ENCODE peak calls at places on chromosomes 1 and 21, in four cellular contexts. U is H9, X is neuronal stem cell, N is mesenchymal stem cell. D is an unnamed sample.

GRCh38 chr1:83810160-83810559 is 188.8 kb downstream of the TTLL7 start:
- DNase-seq in U (no peak), X (no peak), N (no peak), D (no peak)

GRCh38 chr1:67948155-67949075 is 102.0 kb downstream of the DIRAS3 start:
- DNase-seq in U (no peak), X (no peak), N (peak), D (peak)

GRCh38 chr1:8302181-8302681 is 15.7 kb upstream of the SLC45A1 start:
- DNase-seq in U (no peak), X (no peak), N (no peak), D (peak)

GRCh38 chr1:201181726-201182125 is 8.9 kb upstream of the IGFN1 start:
- DNase-seq in U (no peak), X (no peak), N (no peak), D (no peak)

GRCh38 chr1:157574836-157575235 is 22.5 kb upstream of the FCRL5 start:
- DNase-seq in U (no peak), X (no peak), N (no peak), D (no peak)

GRCh38 chr1:40032240-40032891 is 8.2 kb upstream of the CAP1 start:
- DNase-seq in U (peak), X (peak), N (peak), D (peak)

GRCh38 chr1:178634445-178634844 is 90.6 kb upstream of the RALGPS2 start:
- DNase-seq in U (no peak), X (no peak), N (no peak), D (peak)

GRCh38 chr1:241266121-241266520 is 90.9 kb downstream of the RGS7 start:
- DNase-seq in U (no peak), X (no peak), N (no peak), D (no peak)

GRCh38 chr21:15752763-15753407 is 23.1 kb downstream of the USP25 start:
- DNase-seq in U (peak), X (no peak), N (no peak), D (peak)

GRCh38 chr21:26849428-26850115 is 4.4 kb upstream of the ADAMTS1 start:
- DNase-seq in U (no peak), X (peak), N (peak), D (peak)

GRCh38 chr1:228987736-228988506 is 252.6 kb downstream of the RHOU start:
- DNase-seq in U (no peak), X (no peak), N (no peak), D (no peak)

GRCh38 chr1:175862418-175862817 is 119.0 kb upstream of the TNR start:
- DNase-seq in U (no peak), X (no peak), N (no peak), D (no peak)
- H2BK12ac ChIP-seq in U (peak), X (no peak), N (no peak), D (no peak)

DNA sequence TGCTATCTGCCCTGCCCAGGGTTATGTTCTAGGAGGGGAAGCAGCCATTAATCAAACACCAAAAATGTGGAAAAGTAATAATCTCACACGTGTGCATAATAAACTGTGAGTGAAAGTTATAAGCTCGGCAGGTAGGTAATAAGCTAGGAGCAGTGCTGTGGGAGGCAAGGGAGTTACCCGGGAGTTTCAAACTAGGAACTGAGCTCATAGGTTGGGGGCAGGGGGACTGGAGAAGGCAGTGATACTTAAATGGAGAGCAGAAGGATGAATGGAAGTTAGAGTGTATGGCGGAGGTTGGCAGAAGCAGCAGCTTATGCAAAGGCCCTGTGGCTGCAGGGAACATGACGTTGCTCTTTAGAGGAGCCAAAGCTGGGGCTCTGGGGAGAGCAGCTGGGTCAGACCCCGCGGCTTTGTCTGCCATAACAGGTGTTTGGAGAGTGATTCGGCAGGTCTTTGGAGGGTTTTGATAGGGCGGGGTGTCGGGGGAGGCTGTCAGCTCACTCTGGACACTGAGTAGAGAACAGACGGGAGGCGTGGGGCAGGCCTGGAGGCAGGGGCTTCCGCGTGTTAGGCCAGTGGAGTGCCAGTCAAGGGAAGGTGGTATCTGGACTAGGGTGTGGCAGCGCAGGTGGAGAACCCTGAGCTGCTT is 20.0 kb downstream of the PTPRF start:
- DNase-seq in U (no peak), X (no peak), N (no peak), D (no peak)
- H3K9ac ChIP-seq in U (peak), X (peak), N (peak), D (peak)

GRCh38 chr1:20725189-20726106 is 7.1 kb downstream of the SH2D5 start:
- DNase-seq in U (peak), X (no peak), N (peak), D (no peak)
- H2AK5ac ChIP-seq in U (no peak), X (peak), N (no peak), D (no peak)

GRCh38 chr1:196148367-196148970 is 459.8 kb downstream of the KCNT2 start:
- DNase-seq in U (no peak), X (no peak), N (peak), D (no peak)

GRCh38 chr1:196144588-196144987 is 463.7 kb downstream of the KCNT2 start:
- DNase-seq in U (no peak), X (no peak), N (no peak), D (no peak)

GRCh38 chr1:196142111-196142510 is 466.1 kb downstream of the KCNT2 start:
- DNase-seq in U (no peak), X (peak), N (no peak), D (no peak)

GRCh38 chr1:196147530-196147929 is 460.7 kb downstream of the KCNT2 start:
- DNase-seq in U (no peak), X (no peak), N (no peak), D (no peak)

DNA sequence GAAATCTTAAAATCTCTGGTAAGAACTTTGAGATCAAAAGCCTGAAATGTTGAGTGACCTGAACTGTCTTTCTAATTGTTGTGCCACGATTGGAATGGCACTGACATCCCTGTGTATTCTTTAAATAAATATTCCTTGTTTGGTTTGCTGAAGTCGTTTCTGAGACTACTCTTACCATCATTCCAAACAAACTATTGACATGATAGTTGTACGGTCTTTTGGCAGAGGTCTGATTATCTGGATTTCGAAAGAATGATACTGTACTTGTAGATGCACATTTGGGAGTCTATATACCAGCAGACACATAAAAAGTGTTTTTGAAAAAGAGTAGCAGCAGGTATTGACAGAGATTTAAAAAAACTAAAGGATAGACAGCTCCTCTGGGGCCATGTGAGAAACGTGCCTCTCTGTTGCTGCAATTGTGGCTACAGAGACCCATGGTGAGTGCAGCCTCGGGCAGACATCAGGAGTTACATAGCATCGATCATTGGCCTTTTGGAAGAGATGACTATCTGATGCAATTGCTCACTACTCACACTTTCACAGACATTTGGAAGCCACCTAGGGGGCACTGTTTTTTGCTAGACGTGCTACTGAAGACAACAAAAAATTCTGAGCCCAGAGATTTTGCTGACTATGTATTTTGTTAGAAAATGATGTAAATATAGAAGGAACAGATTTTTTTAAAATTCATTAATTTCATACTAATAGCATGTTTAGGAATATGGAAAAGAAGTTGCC is 464.5 kb downstream of the KCNT2 start:
- DNase-seq in U (peak), X (no peak), N (no peak), D (no peak)
- H2BK12ac ChIP-seq in U (no peak), X (no peak), N (no peak), D (no peak)

GRCh38 chr1:15412488-15412800 is 2.8 kb downstream of the EFHD2 start:
- DNase-seq in U (no peak), X (no peak), N (no peak), D (no peak)
- H3K9ac ChIP-seq in U (no peak), X (no peak), N (no peak), D (no peak)

DNA sequence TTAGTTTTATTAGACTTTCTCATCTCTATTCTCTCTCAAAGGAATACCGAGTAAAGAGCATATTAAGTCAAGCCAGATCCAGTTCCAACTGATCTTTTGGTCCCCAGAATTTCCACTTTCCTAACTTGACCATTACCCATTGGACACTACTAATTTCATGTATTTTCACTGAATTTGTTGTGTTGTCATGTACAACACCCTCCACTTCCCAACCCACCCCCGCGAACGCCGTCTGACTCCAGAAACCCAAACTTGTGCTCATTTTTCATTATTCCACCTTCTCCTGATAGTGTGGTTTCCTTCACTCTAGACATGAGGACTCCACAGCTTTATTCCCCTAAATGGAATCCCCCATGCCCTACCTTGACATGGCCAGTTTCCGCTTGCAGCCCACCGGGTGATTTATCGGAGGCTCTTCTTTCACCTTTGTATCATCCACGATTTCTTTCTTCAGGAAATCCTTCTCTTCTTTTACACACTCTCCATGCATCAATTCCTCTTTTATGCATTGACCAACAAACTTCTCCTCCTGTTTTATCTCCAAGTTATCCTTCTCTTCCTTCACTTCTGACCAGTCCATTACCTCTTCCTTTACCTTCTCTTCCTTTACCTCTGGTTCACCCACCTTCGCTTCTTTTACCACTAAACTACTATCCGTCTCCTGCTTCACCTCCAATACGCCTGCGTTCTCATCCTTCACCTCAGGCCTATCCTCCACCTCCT is 805 bp downstream of the ZNHIT6 start:
- DNase-seq in U (no peak), X (no peak), N (peak), D (no peak)
- H2AK5ac ChIP-seq in U (no peak), X (no peak), N (no peak), D (no peak)

GRCh38 chr1:27634982-27635362 is at the start of gene FGR:
- DNase-seq in U (no peak), X (no peak), N (no peak), D (no peak)
- H2BK12ac ChIP-seq in U (no peak), X (no peak), N (no peak), D (no peak)

DNA sequence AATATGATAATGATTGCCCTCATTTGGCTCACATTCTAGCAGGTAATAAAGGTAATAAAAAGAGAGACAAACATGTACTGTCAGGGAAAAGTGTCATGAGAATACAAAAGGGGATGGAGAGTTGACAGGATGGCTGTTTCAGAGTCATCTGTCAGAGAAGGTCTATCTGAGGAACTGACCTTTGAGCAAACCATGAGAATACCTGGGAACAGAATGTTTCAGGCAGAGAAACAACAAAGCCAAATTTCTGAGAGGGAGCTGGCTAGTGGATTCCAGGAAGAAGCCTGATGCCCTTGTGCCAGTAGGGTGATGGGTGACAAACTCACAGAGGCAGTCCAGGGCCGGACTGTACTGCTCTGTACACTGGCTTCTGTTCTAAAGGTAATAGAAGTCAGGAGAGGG is 107.2 kb downstream of the C1orf21 start:
- DNase-seq in U (no peak), X (no peak), N (no peak), D (no peak)
- H3K9ac ChIP-seq in U (no peak), X (no peak), N (no peak), D (no peak)

GRCh38 chr1:94714152-94714551 is 106.0 kb upstream of the SLC44A3 start:
- DNase-seq in U (no peak), X (no peak), N (no peak), D (no peak)
- H2AK5ac ChIP-seq in U (no peak), X (no peak), N (peak), D (peak)